ENCODE peak calls at places on chromosomes 11 and 22, in nine cellular contexts. One of them, this sample, is unnamed.

GRCh38 chr11:117903505-117904382 is 25.5 kb downstream of the TMPRSS13 start:
- DNase-seq in mammary epithelial cell: no peak
- DNase-seq in astrocyte of the cerebellum: no peak
- DNase-seq in endothelial cell of umbilical vein: no peak
- DNase-seq in AG09309: no peak
- DNase-seq in MM.1S: no peak
- DNase-seq in fibroblast of mammary gland: no peak
- DNase-seq in neural crest cell: no peak
- DNase-seq in lower leg skin: peak; percentile 76
- DNase-seq in this sample: no peak

GRCh38 chr11:9459573-9460321 is 1.1 kb upstream of the ZNF143 start:
- DNase-seq in mammary epithelial cell: peak; percentile 27
- DNase-seq in astrocyte of the cerebellum: peak; percentile 60
- DNase-seq in endothelial cell of umbilical vein: peak; percentile 70
- DNase-seq in AG09309: peak; percentile 14
- DNase-seq in MM.1S: peak; percentile 48
- DNase-seq in fibroblast of mammary gland: peak; percentile 75
- DNase-seq in neural crest cell: peak; percentile 7
- DNase-seq in lower leg skin: no peak
- DNase-seq in this sample: no peak

GRCh38 chr11:119619665-119620064 is 109.3 kb downstream of the NECTIN1 start:
- DNase-seq in mammary epithelial cell: no peak
- DNase-seq in astrocyte of the cerebellum: no peak
- DNase-seq in endothelial cell of umbilical vein: no peak
- DNase-seq in AG09309: no peak
- DNase-seq in MM.1S: no peak
- DNase-seq in fibroblast of mammary gland: no peak
- DNase-seq in neural crest cell: no peak
- DNase-seq in lower leg skin: no peak
- DNase-seq in this sample: no peak

GRCh38 chr11:75031224-75031753 is 42.6 kb downstream of the NEU3 start:
- DNase-seq in mammary epithelial cell: peak; percentile 48
- DNase-seq in astrocyte of the cerebellum: no peak
- DNase-seq in endothelial cell of umbilical vein: peak; percentile 72
- DNase-seq in AG09309: peak; percentile 43
- DNase-seq in MM.1S: no peak
- DNase-seq in fibroblast of mammary gland: peak; percentile 96
- DNase-seq in neural crest cell: no peak
- DNase-seq in lower leg skin: peak; percentile 57
- DNase-seq in this sample: no peak

GRCh38 chr22:40747361-40747760 is 68.1 kb downstream of the MCHR1 start:
- DNase-seq in mammary epithelial cell: no peak
- DNase-seq in astrocyte of the cerebellum: no peak
- DNase-seq in endothelial cell of umbilical vein: no peak
- DNase-seq in AG09309: no peak
- DNase-seq in MM.1S: no peak
- DNase-seq in fibroblast of mammary gland: no peak
- DNase-seq in neural crest cell: no peak
- DNase-seq in lower leg skin: peak; percentile 50
- DNase-seq in this sample: no peak

GRCh38 chr11:112977620-112978212 is 16.5 kb downstream of the NCAM1 start:
- DNase-seq in mammary epithelial cell: peak; percentile 48
- DNase-seq in astrocyte of the cerebellum: no peak
- DNase-seq in endothelial cell of umbilical vein: no peak
- DNase-seq in AG09309: peak; percentile 33
- DNase-seq in MM.1S: no peak
- DNase-seq in fibroblast of mammary gland: peak; percentile 76
- DNase-seq in neural crest cell: no peak
- DNase-seq in lower leg skin: no peak
- DNase-seq in this sample: no peak

GRCh38 chr11:6351782-6352181 is 31.5 kb upstream of the CAVIN3 start:
- DNase-seq in mammary epithelial cell: no peak
- DNase-seq in astrocyte of the cerebellum: no peak
- DNase-seq in endothelial cell of umbilical vein: no peak
- DNase-seq in AG09309: no peak
- DNase-seq in MM.1S: no peak
- DNase-seq in fibroblast of mammary gland: no peak
- DNase-seq in neural crest cell: no peak
- DNase-seq in lower leg skin: no peak
- DNase-seq in this sample: no peak

GRCh38 chr22:19716041-19716828 is 1.9 kb downstream of the SEPTIN5 start:
- DNase-seq in mammary epithelial cell: no peak
- DNase-seq in astrocyte of the cerebellum: no peak
- DNase-seq in endothelial cell of umbilical vein: no peak
- DNase-seq in AG09309: no peak
- DNase-seq in MM.1S: no peak
- DNase-seq in fibroblast of mammary gland: no peak
- DNase-seq in neural crest cell: no peak
- DNase-seq in lower leg skin: no peak
- DNase-seq in this sample: no peak

GRCh38 chr22:38148252-38148651 is 33.4 kb downstream of the PLA2G6 start:
- DNase-seq in mammary epithelial cell: peak; percentile 70
- DNase-seq in astrocyte of the cerebellum: peak; percentile 87
- DNase-seq in endothelial cell of umbilical vein: no peak
- DNase-seq in AG09309: peak; percentile 27
- DNase-seq in MM.1S: no peak
- DNase-seq in fibroblast of mammary gland: peak; percentile 60
- DNase-seq in neural crest cell: no peak
- DNase-seq in lower leg skin: no peak
- DNase-seq in this sample: no peak

GRCh38 chr22:49929553-49929979 is 11.1 kb downstream of the CRELD2 start:
- DNase-seq in mammary epithelial cell: no peak
- DNase-seq in astrocyte of the cerebellum: no peak
- DNase-seq in endothelial cell of umbilical vein: no peak
- DNase-seq in AG09309: no peak
- DNase-seq in MM.1S: peak; percentile 71
- DNase-seq in fibroblast of mammary gland: peak; percentile 15
- DNase-seq in neural crest cell: peak; percentile 75
- DNase-seq in lower leg skin: no peak
- DNase-seq in this sample: peak; percentile 83

GRCh38 chr11:14445542-14446530 is 53.8 kb downstream of the COPB1 start:
- DNase-seq in mammary epithelial cell: peak; percentile 14
- DNase-seq in astrocyte of the cerebellum: no peak
- DNase-seq in endothelial cell of umbilical vein: peak; percentile 58
- DNase-seq in AG09309: no peak
- DNase-seq in MM.1S: no peak
- DNase-seq in fibroblast of mammary gland: peak; percentile 50
- DNase-seq in neural crest cell: no peak
- DNase-seq in lower leg skin: no peak
- DNase-seq in this sample: no peak

GRCh38 chr11:83827940-83828554 is 541.9 kb upstream of the CCDC90B start:
- DNase-seq in mammary epithelial cell: no peak
- DNase-seq in astrocyte of the cerebellum: peak; percentile 32
- DNase-seq in endothelial cell of umbilical vein: peak; percentile 43
- DNase-seq in AG09309: no peak
- DNase-seq in MM.1S: peak; percentile 12
- DNase-seq in fibroblast of mammary gland: peak; percentile 57
- DNase-seq in neural crest cell: peak; percentile 2
- DNase-seq in lower leg skin: no peak
- DNase-seq in this sample: peak; percentile 33

GRCh38 chr11:88175004-88175706 is at the start of gene RAB38:
- DNase-seq in mammary epithelial cell: peak; percentile 80
- DNase-seq in astrocyte of the cerebellum: no peak
- DNase-seq in endothelial cell of umbilical vein: no peak
- DNase-seq in AG09309: no peak
- DNase-seq in MM.1S: no peak
- DNase-seq in fibroblast of mammary gland: no peak
- DNase-seq in neural crest cell: peak; percentile 20
- DNase-seq in lower leg skin: peak; percentile 88
- DNase-seq in this sample: peak; percentile 39

GRCh38 chr22:19378362-19378711 is 53.2 kb downstream of the HIRA start:
- DNase-seq in mammary epithelial cell: no peak
- DNase-seq in astrocyte of the cerebellum: no peak
- DNase-seq in endothelial cell of umbilical vein: no peak
- DNase-seq in AG09309: no peak
- DNase-seq in MM.1S: no peak
- DNase-seq in fibroblast of mammary gland: no peak
- DNase-seq in neural crest cell: no peak
- DNase-seq in lower leg skin: peak; percentile 29
- DNase-seq in this sample: no peak

GRCh38 chr22:20807315-20807752 is 33.4 kb downstream of the SERPIND1 start:
- DNase-seq in mammary epithelial cell: peak; percentile 62
- DNase-seq in astrocyte of the cerebellum: peak; percentile 27
- DNase-seq in endothelial cell of umbilical vein: no peak
- DNase-seq in AG09309: peak; percentile 87
- DNase-seq in MM.1S: no peak
- DNase-seq in fibroblast of mammary gland: peak; percentile 96
- DNase-seq in neural crest cell: no peak
- DNase-seq in lower leg skin: peak; percentile 29
- DNase-seq in this sample: no peak
- TF ChIP-seq CTCF in mammary epithelial cell: no peak
- TF ChIP-seq CTCF in astrocyte of the cerebellum: no peak
- TF ChIP-seq CTCF in endothelial cell of umbilical vein: no peak
- TF ChIP-seq CTCF in AG09309: no peak
- TF ChIP-seq CTCF in MM.1S: no peak
- TF ChIP-seq CTCF in fibroblast of mammary gland: no peak
- TF ChIP-seq CTCF in neural crest cell: no peak
- TF ChIP-seq CTCF in lower leg skin: no peak
- TF ChIP-seq CTCF in this sample: no peak

GRCh38 chr11:44760477-44760872 is 33.7 kb downstream of the TSPAN18 start:
- DNase-seq in mammary epithelial cell: no peak
- DNase-seq in astrocyte of the cerebellum: no peak
- DNase-seq in endothelial cell of umbilical vein: no peak
- DNase-seq in AG09309: no peak
- DNase-seq in MM.1S: no peak
- DNase-seq in fibroblast of mammary gland: no peak
- DNase-seq in neural crest cell: no peak
- DNase-seq in lower leg skin: peak; percentile 23
- DNase-seq in this sample: no peak

GRCh38 chr11:44761546-44761961 is 34.8 kb downstream of the TSPAN18 start:
- DNase-seq in mammary epithelial cell: no peak
- DNase-seq in astrocyte of the cerebellum: no peak
- DNase-seq in endothelial cell of umbilical vein: no peak
- DNase-seq in AG09309: no peak
- DNase-seq in MM.1S: no peak
- DNase-seq in fibroblast of mammary gland: no peak
- DNase-seq in neural crest cell: no peak
- DNase-seq in lower leg skin: peak; percentile 63
- DNase-seq in this sample: no peak

GRCh38 chr11:44759743-44760476 is 33.1 kb downstream of the TSPAN18 start:
- DNase-seq in mammary epithelial cell: no peak
- DNase-seq in astrocyte of the cerebellum: no peak
- DNase-seq in endothelial cell of umbilical vein: no peak
- DNase-seq in AG09309: no peak
- DNase-seq in MM.1S: no peak
- DNase-seq in fibroblast of mammary gland: no peak
- DNase-seq in neural crest cell: no peak
- DNase-seq in lower leg skin: peak; percentile 56
- DNase-seq in this sample: no peak

GRCh38 chr11:44758996-44759395 is 32.2 kb downstream of the TSPAN18 start:
- DNase-seq in mammary epithelial cell: no peak
- DNase-seq in astrocyte of the cerebellum: no peak
- DNase-seq in endothelial cell of umbilical vein: no peak
- DNase-seq in AG09309: no peak
- DNase-seq in MM.1S: no peak
- DNase-seq in fibroblast of mammary gland: no peak
- DNase-seq in neural crest cell: no peak
- DNase-seq in lower leg skin: peak; percentile 37
- DNase-seq in this sample: no peak

GRCh38 chr11:44760917-44761545 is 34.3 kb downstream of the TSPAN18 start:
- DNase-seq in mammary epithelial cell: peak; percentile 66
- DNase-seq in astrocyte of the cerebellum: peak; percentile 23
- DNase-seq in endothelial cell of umbilical vein: peak; percentile 92
- DNase-seq in AG09309: no peak
- DNase-seq in MM.1S: no peak
- DNase-seq in fibroblast of mammary gland: peak; percentile 88
- DNase-seq in neural crest cell: no peak
- DNase-seq in lower leg skin: peak; percentile 84
- DNase-seq in this sample: no peak
- TF ChIP-seq CTCF in mammary epithelial cell: no peak
- TF ChIP-seq CTCF in astrocyte of the cerebellum: no peak
- TF ChIP-seq CTCF in endothelial cell of umbilical vein: no peak
- TF ChIP-seq CTCF in AG09309: no peak
- TF ChIP-seq CTCF in MM.1S: no peak
- TF ChIP-seq CTCF in fibroblast of mammary gland: no peak
- TF ChIP-seq CTCF in neural crest cell: no peak
- TF ChIP-seq CTCF in lower leg skin: no peak
- TF ChIP-seq CTCF in this sample: no peak

DNA sequence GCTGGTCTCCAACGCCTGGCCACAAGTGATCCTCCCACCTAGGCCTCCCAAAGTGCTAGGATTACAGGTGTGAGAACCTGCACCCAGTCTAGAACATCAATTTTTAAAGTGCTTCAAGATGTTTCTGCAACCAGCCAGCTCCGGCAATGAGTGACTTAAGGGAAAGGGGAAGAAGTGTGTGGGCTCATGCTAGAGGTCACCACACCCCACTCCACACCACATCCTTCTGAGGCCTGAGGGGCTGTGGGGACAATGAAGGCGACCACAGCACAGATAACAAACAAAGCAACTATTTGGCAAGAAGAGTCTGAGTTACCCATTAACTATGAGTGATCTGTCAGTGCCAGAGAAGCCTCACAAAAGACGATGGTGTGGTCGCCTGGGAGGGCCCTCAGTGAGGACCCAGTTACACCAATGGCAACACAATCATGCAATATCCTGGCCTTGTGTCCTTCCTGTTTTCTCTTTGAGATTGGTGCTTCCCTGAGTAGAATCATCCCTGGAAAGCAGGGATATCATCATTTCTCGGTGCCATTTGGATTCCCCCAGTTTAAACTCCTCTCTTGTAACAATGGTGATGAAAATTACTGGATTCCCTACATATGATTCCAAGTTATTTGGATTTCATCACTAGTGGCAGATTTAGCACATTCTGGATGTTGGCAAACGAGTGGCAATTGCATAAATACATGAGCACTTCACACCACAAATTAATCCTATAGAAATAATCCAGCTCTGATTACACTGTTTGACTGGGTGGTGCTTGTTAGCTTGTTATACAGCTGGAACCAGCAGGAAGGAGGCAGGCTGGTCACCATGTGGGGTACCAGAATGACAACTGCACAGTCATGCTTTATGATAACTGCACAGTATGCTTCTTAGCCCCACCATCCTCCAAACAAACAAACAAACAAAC is 18.4 kb downstream of the ABTB2 start:
- DNase-seq in mammary epithelial cell: no peak
- DNase-seq in astrocyte of the cerebellum: no peak
- DNase-seq in endothelial cell of umbilical vein: no peak
- DNase-seq in AG09309: no peak
- DNase-seq in MM.1S: no peak
- DNase-seq in fibroblast of mammary gland: no peak
- DNase-seq in neural crest cell: no peak
- DNase-seq in lower leg skin: peak; percentile 56
- DNase-seq in this sample: peak; percentile 29
- TF ChIP-seq CTCF in mammary epithelial cell: no peak
- TF ChIP-seq CTCF in astrocyte of the cerebellum: no peak
- TF ChIP-seq CTCF in endothelial cell of umbilical vein: no peak
- TF ChIP-seq CTCF in AG09309: no peak
- TF ChIP-seq CTCF in MM.1S: no peak
- TF ChIP-seq CTCF in fibroblast of mammary gland: no peak
- TF ChIP-seq CTCF in neural crest cell: no peak
- TF ChIP-seq CTCF in lower leg skin: no peak
- TF ChIP-seq CTCF in this sample: no peak

DNA sequence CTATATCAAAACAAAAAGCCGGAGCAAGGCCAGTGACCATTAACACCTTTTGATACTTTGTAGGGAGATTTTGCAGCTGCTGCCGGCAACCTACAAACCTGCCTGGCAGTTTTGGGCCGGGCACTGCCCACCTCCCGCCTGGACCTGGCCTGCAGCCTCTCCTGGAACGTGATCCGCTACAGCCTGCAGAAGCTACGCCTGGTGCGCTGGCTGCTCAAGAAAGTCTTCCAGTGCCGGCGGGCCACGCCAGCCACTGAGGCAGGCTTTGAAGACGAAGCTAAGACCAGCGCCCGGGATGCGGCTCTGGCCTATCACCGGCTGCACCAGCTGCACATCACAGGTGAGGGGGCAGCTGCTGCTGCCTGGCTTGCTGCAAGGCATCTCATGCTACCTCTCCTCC is 34.2 kb downstream of the SHISA8 start:
- DNase-seq in mammary epithelial cell: no peak
- DNase-seq in astrocyte of the cerebellum: no peak
- DNase-seq in endothelial cell of umbilical vein: no peak
- DNase-seq in AG09309: no peak
- DNase-seq in MM.1S: no peak
- DNase-seq in fibroblast of mammary gland: no peak
- DNase-seq in neural crest cell: no peak
- DNase-seq in lower leg skin: no peak
- DNase-seq in this sample: no peak
- TF ChIP-seq CTCF in mammary epithelial cell: no peak
- TF ChIP-seq CTCF in astrocyte of the cerebellum: no peak
- TF ChIP-seq CTCF in endothelial cell of umbilical vein: no peak
- TF ChIP-seq CTCF in AG09309: no peak
- TF ChIP-seq CTCF in MM.1S: no peak
- TF ChIP-seq CTCF in fibroblast of mammary gland: no peak
- TF ChIP-seq CTCF in neural crest cell: no peak
- TF ChIP-seq CTCF in lower leg skin: no peak
- TF ChIP-seq CTCF in this sample: no peak